ENCODE peak calls at places on chromosomes 3 and 15, in five cellular contexts. One of them, this sample, is unnamed.

GRCh38 chr3:134326760-134327593 is 47.3 kb downstream of the AMOTL2 start:
- DNase-seq in ELF-1: peak
- DNase-seq in LHCN-M2: peak
- DNase-seq in suprapubic skin: peak
- DNase-seq in activated T-cell treated with anti-CD3 and anti-CD28 coated beads, Interleukin-2, amount 50 U/mL, for 48 hours: no peak
- DNase-seq in this sample: peak

GRCh38 chr3:141366285-141367037 is 1.8 kb upstream of the ZBTB38 start:
- DNase-seq in suprapubic skin: no peak
- DNase-seq in LHCN-M2: peak
- DNase-seq in activated T-cell treated with anti-CD3 and anti-CD28 coated beads, Interleukin-2, amount 50 U/mL, for 48 hours: no peak
- DNase-seq in ELF-1: peak
- DNase-seq in this sample: no peak

GRCh38 chr15:97316362-97316761 is 644.1 kb upstream of the ARRDC4 start:
- DNase-seq in activated T-cell treated with anti-CD3 and anti-CD28 coated beads, Interleukin-2, amount 50 U/mL, for 48 hours: no peak
- DNase-seq in LHCN-M2: no peak
- DNase-seq in suprapubic skin: no peak
- DNase-seq in ELF-1: peak
- DNase-seq in this sample: no peak

GRCh38 chr3:119177321-119177720 is 3.9 kb downstream of the UPK1B start:
- DNase-seq in activated T-cell treated with anti-CD3 and anti-CD28 coated beads, Interleukin-2, amount 50 U/mL, for 48 hours: no peak
- DNase-seq in ELF-1: no peak
- DNase-seq in LHCN-M2: no peak
- DNase-seq in suprapubic skin: no peak
- DNase-seq in this sample: no peak

GRCh38 chr3:39433642-39434041 is 27.1 kb downstream of the RPSA start:
- DNase-seq in activated T-cell treated with anti-CD3 and anti-CD28 coated beads, Interleukin-2, amount 50 U/mL, for 48 hours: no peak
- DNase-seq in LHCN-M2: no peak
- DNase-seq in suprapubic skin: no peak
- DNase-seq in ELF-1: no peak
- DNase-seq in this sample: no peak

GRCh38 chr15:74787251-74788041 is 5.6 kb downstream of the CSK start:
- DNase-seq in activated T-cell treated with anti-CD3 and anti-CD28 coated beads, Interleukin-2, amount 50 U/mL, for 48 hours: peak
- DNase-seq in LHCN-M2: peak
- DNase-seq in suprapubic skin: no peak
- DNase-seq in ELF-1: peak
- DNase-seq in this sample: peak

GRCh38 chr15:99958426-99959097 is 225.3 kb upstream of the LYSMD4 start:
- DNase-seq in activated T-cell treated with anti-CD3 and anti-CD28 coated beads, Interleukin-2, amount 50 U/mL, for 48 hours: no peak
- DNase-seq in LHCN-M2: no peak
- DNase-seq in suprapubic skin: no peak
- DNase-seq in ELF-1: no peak
- DNase-seq in this sample: peak

GRCh38 chr3:187491371-187491770 is 123.2 kb downstream of the RTP4 start:
- DNase-seq in suprapubic skin: no peak
- DNase-seq in activated T-cell treated with anti-CD3 and anti-CD28 coated beads, Interleukin-2, amount 50 U/mL, for 48 hours: no peak
- DNase-seq in LHCN-M2: no peak
- DNase-seq in ELF-1: no peak
- DNase-seq in this sample: no peak

GRCh38 chr3:134369231-134369741 is 5.0 kb downstream of the AMOTL2 start:
- DNase-seq in LHCN-M2: peak
- DNase-seq in ELF-1: peak
- DNase-seq in suprapubic skin: no peak
- DNase-seq in activated T-cell treated with anti-CD3 and anti-CD28 coated beads, Interleukin-2, amount 50 U/mL, for 48 hours: no peak
- DNase-seq in this sample: no peak

GRCh38 chr15:88930579-88930978 is 17.4 kb upstream of the MFGE8 start:
- DNase-seq in ELF-1: no peak
- DNase-seq in activated T-cell treated with anti-CD3 and anti-CD28 coated beads, Interleukin-2, amount 50 U/mL, for 48 hours: no peak
- DNase-seq in suprapubic skin: no peak
- DNase-seq in LHCN-M2: no peak
- DNase-seq in this sample: no peak

GRCh38 chr3:129106320-129106719 is 15.3 kb downstream of the RAB43 start:
- DNase-seq in LHCN-M2: no peak
- DNase-seq in suprapubic skin: no peak
- DNase-seq in ELF-1: peak
- DNase-seq in activated T-cell treated with anti-CD3 and anti-CD28 coated beads, Interleukin-2, amount 50 U/mL, for 48 hours: no peak
- DNase-seq in this sample: no peak

GRCh38 chr15:74784854-74785715 is 3.2 kb downstream of the CSK start:
- DNase-seq in activated T-cell treated with anti-CD3 and anti-CD28 coated beads, Interleukin-2, amount 50 U/mL, for 48 hours: peak
- DNase-seq in suprapubic skin: no peak
- DNase-seq in ELF-1: no peak
- DNase-seq in LHCN-M2: no peak
- DNase-seq in this sample: no peak

GRCh38 chr3:53194218-53195065 is 33.4 kb downstream of the PRKCD start:
- DNase-seq in suprapubic skin: no peak
- DNase-seq in activated T-cell treated with anti-CD3 and anti-CD28 coated beads, Interleukin-2, amount 50 U/mL, for 48 hours: no peak
- DNase-seq in LHCN-M2: peak
- DNase-seq in ELF-1: peak
- DNase-seq in this sample: no peak

GRCh38 chr3:195755391-195755790 is 34.6 kb downstream of the MUC20 start:
- DNase-seq in activated T-cell treated with anti-CD3 and anti-CD28 coated beads, Interleukin-2, amount 50 U/mL, for 48 hours: no peak
- DNase-seq in ELF-1: no peak
- DNase-seq in LHCN-M2: no peak
- DNase-seq in suprapubic skin: no peak
- DNase-seq in this sample: no peak

GRCh38 chr15:57611938-57612337 is 20.2 kb downstream of the MYZAP start:
- DNase-seq in LHCN-M2: peak
- DNase-seq in ELF-1: no peak
- DNase-seq in activated T-cell treated with anti-CD3 and anti-CD28 coated beads, Interleukin-2, amount 50 U/mL, for 48 hours: no peak
- DNase-seq in suprapubic skin: no peak
- DNase-seq in this sample: no peak

GRCh38 chr15:29969587-29970401 is 113.0 kb upstream of the GOLGA8J start:
- DNase-seq in activated T-cell treated with anti-CD3 and anti-CD28 coated beads, Interleukin-2, amount 50 U/mL, for 48 hours: no peak
- DNase-seq in LHCN-M2: no peak
- DNase-seq in ELF-1: no peak
- DNase-seq in suprapubic skin: no peak
- DNase-seq in this sample: no peak

GRCh38 chr3:139281096-139281495 is 62.7 kb upstream of the MRPS22 start:
- DNase-seq in LHCN-M2: peak
- DNase-seq in activated T-cell treated with anti-CD3 and anti-CD28 coated beads, Interleukin-2, amount 50 U/mL, for 48 hours: no peak
- DNase-seq in suprapubic skin: no peak
- DNase-seq in ELF-1: no peak
- DNase-seq in this sample: no peak

GRCh38 chr3:125121246-125122010 is 65.6 kb upstream of the HEG1 start:
- DNase-seq in suprapubic skin: peak
- DNase-seq in activated T-cell treated with anti-CD3 and anti-CD28 coated beads, Interleukin-2, amount 50 U/mL, for 48 hours: no peak
- DNase-seq in LHCN-M2: no peak
- DNase-seq in ELF-1: no peak
- DNase-seq in this sample: no peak

GRCh38 chr15:48221885-48222284 is 15.8 kb downstream of the SLC12A1 start:
- DNase-seq in LHCN-M2: peak
- DNase-seq in activated T-cell treated with anti-CD3 and anti-CD28 coated beads, Interleukin-2, amount 50 U/mL, for 48 hours: no peak
- DNase-seq in suprapubic skin: no peak
- DNase-seq in ELF-1: no peak
- DNase-seq in this sample: no peak

GRCh38 chr3:28287046-28287445 is 45.6 kb downstream of the CMC1 start:
- DNase-seq in activated T-cell treated with anti-CD3 and anti-CD28 coated beads, Interleukin-2, amount 50 U/mL, for 48 hours: no peak
- DNase-seq in LHCN-M2: no peak
- DNase-seq in suprapubic skin: no peak
- DNase-seq in ELF-1: no peak
- DNase-seq in this sample: no peak

GRCh38 chr15:85777291-85778106 is 17.2 kb downstream of the KLHL25 start:
- DNase-seq in activated T-cell treated with anti-CD3 and anti-CD28 coated beads, Interleukin-2, amount 50 U/mL, for 48 hours: no peak
- DNase-seq in suprapubic skin: no peak
- DNase-seq in ELF-1: no peak
- DNase-seq in LHCN-M2: no peak
- DNase-seq in this sample: no peak

GRCh38 chr3:142993958-142994442 is 7.4 kb upstream of the U2SURP start:
- DNase-seq in activated T-cell treated with anti-CD3 and anti-CD28 coated beads, Interleukin-2, amount 50 U/mL, for 48 hours: peak
- DNase-seq in LHCN-M2: peak
- DNase-seq in ELF-1: peak
- DNase-seq in suprapubic skin: no peak
- DNase-seq in this sample: peak

GRCh38 chr3:28290863-28291300 is 49.5 kb downstream of the CMC1 start:
- DNase-seq in LHCN-M2: no peak
- DNase-seq in suprapubic skin: no peak
- DNase-seq in ELF-1: no peak
- DNase-seq in activated T-cell treated with anti-CD3 and anti-CD28 coated beads, Interleukin-2, amount 50 U/mL, for 48 hours: no peak
- DNase-seq in this sample: no peak

GRCh38 chr3:23575697-23576096 is 230.1 kb upstream of the UBE2E1 start:
- DNase-seq in suprapubic skin: no peak
- DNase-seq in LHCN-M2: peak
- DNase-seq in activated T-cell treated with anti-CD3 and anti-CD28 coated beads, Interleukin-2, amount 50 U/mL, for 48 hours: no peak
- DNase-seq in ELF-1: no peak
- DNase-seq in this sample: no peak

GRCh38 chr3:131036200-131036816 is 9.6 kb downstream of the NEK11 start:
- DNase-seq in activated T-cell treated with anti-CD3 and anti-CD28 coated beads, Interleukin-2, amount 50 U/mL, for 48 hours: no peak
- DNase-seq in LHCN-M2: peak
- DNase-seq in suprapubic skin: no peak
- DNase-seq in ELF-1: no peak
- DNase-seq in this sample: no peak

GRCh38 chr3:41141431-41142164 is 57.7 kb upstream of the CTNNB1 start:
- DNase-seq in activated T-cell treated with anti-CD3 and anti-CD28 coated beads, Interleukin-2, amount 50 U/mL, for 48 hours: no peak
- DNase-seq in ELF-1: peak
- DNase-seq in suprapubic skin: no peak
- DNase-seq in LHCN-M2: no peak
- DNase-seq in this sample: no peak

GRCh38 chr3:126685041-126685440 is 19.0 kb upstream of the CHCHD6 start:
- DNase-seq in LHCN-M2: no peak
- DNase-seq in activated T-cell treated with anti-CD3 and anti-CD28 coated beads, Interleukin-2, amount 50 U/mL, for 48 hours: no peak
- DNase-seq in suprapubic skin: no peak
- DNase-seq in ELF-1: no peak
- DNase-seq in this sample: no peak

GRCh38 chr3:53658613-53659193 is 164.3 kb downstream of the CACNA1D start:
- DNase-seq in LHCN-M2: no peak
- DNase-seq in activated T-cell treated with anti-CD3 and anti-CD28 coated beads, Interleukin-2, amount 50 U/mL, for 48 hours: no peak
- DNase-seq in ELF-1: no peak
- DNase-seq in suprapubic skin: no peak
- DNase-seq in this sample: no peak

GRCh38 chr15:99155961-99156443 is 51.1 kb downstream of the SYNM start:
- DNase-seq in suprapubic skin: no peak
- DNase-seq in ELF-1: no peak
- DNase-seq in LHCN-M2: peak
- DNase-seq in activated T-cell treated with anti-CD3 and anti-CD28 coated beads, Interleukin-2, amount 50 U/mL, for 48 hours: no peak
- DNase-seq in this sample: no peak

GRCh38 chr3:7144696-7145308 is 283.9 kb downstream of the GRM7 start:
- DNase-seq in suprapubic skin: no peak
- DNase-seq in LHCN-M2: no peak
- DNase-seq in ELF-1: peak
- DNase-seq in activated T-cell treated with anti-CD3 and anti-CD28 coated beads, Interleukin-2, amount 50 U/mL, for 48 hours: no peak
- DNase-seq in this sample: no peak